ENCODE peak calls at places on chromosomes 3 and 15, in nine cellular contexts. C is testis, U is PC-9, V is tibial nerve, X is brain microvascular endothelial cell, F is IMR-90, E is endothelial cell of umbilical vein, J is AG10803, G is psoas muscle. R is an unnamed sample.

GRCh38 chr15:40762919-40763800 is 708 bp upstream of the GCHFR start:
- DNase-seq in C (peak), U (no peak), V (peak), X (no peak), F (peak), E (peak), J (peak), G (peak), R (no peak)

GRCh38 chr3:12875857-12876451 is 34.6 kb upstream of the RPL32 start:
- DNase-seq in C (peak), U (no peak), V (no peak), X (peak), F (no peak), E (peak), J (no peak), G (peak), R (no peak)

GRCh38 chr15:96325579-96326331 is 4.7 kb upstream of the NR2F2 start:
- DNase-seq in C (no peak), U (peak), V (peak), X (peak), F (peak), E (peak), J (no peak), G (no peak), R (peak)

GRCh38 chr15:67542192-67542461 is 376 bp upstream of the MAP2K5 start:
- DNase-seq in C (peak), U (no peak), V (peak), X (no peak), F (no peak), E (no peak), J (no peak), G (no peak), R (no peak)

GRCh38 chr3:11307830-11308432 is 35.7 kb downstream of the ATG7 start:
- DNase-seq in C (no peak), U (no peak), V (peak), X (no peak), F (no peak), E (no peak), J (peak), G (no peak), R (no peak)

GRCh38 chr3:100454684-100455083 is 37.7 kb upstream of the TMEM45A start:
- DNase-seq in C (no peak), U (no peak), V (no peak), X (no peak), F (no peak), E (no peak), J (no peak), G (no peak), R (no peak)

GRCh38 chr3:99373088-99373875 is 265.1 kb upstream of the COL8A1 start:
- DNase-seq in C (no peak), U (no peak), V (no peak), X (peak), F (no peak), E (no peak), J (peak), G (no peak), R (no peak)

GRCh38 chr15:48897144-48897814 is 19.3 kb downstream of the EID1 start:
- DNase-seq in C (peak), U (no peak), V (peak), X (peak), F (peak), E (no peak), J (peak), G (no peak), R (peak)

GRCh38 chr3:193116871-193117270 is 124.2 kb upstream of the PLAAT1 start:
- DNase-seq in C (no peak), U (no peak), V (no peak), X (no peak), F (no peak), E (no peak), J (no peak), G (no peak), R (no peak)

GRCh38 chr3:197611255-197611654 is 55.5 kb upstream of the BDH1 start:
- DNase-seq in C (no peak), U (no peak), V (no peak), X (no peak), F (no peak), E (no peak), J (no peak), G (no peak), R (no peak)

GRCh38 chr3:134094491-134094890 is 64.8 kb upstream of the SLCO2A1 start:
- DNase-seq in C (no peak), U (no peak), V (no peak), X (no peak), F (peak), E (no peak), J (peak), G (no peak), R (no peak)

GRCh38 chr3:49461443-49462171 is 8.5 kb upstream of the DAG1 start:
- DNase-seq in C (peak), U (peak), V (no peak), X (peak), F (peak), E (no peak), J (no peak), G (no peak), R (peak)

GRCh38 chr15:72487070-72487797 is 13.1 kb downstream of the ARIH1 start:
- DNase-seq in C (no peak), U (no peak), V (no peak), X (no peak), F (peak), E (no peak), J (no peak), G (no peak), R (no peak)

GRCh38 chr15:56524915-56525314 is 60.0 kb upstream of the MNS1 start:
- DNase-seq in C (no peak), U (no peak), V (no peak), X (peak), F (peak), E (no peak), J (peak), G (no peak), R (peak)

GRCh38 chr3:4358273-4358672 is 55.1 kb downstream of the SETMAR start:
- DNase-seq in C (no peak), U (no peak), V (no peak), X (no peak), F (peak), E (no peak), J (no peak), G (no peak), R (no peak)

GRCh38 chr3:172622916-172623700 is 87.8 kb downstream of the NCEH1 start:
- DNase-seq in C (peak), U (peak), V (peak), X (no peak), F (peak), E (peak), J (no peak), G (no peak), R (no peak)

GRCh38 chr3:133384331-133385027 is 15.4 kb upstream of the BFSP2 start:
- DNase-seq in C (peak), U (no peak), V (peak), X (peak), F (peak), E (peak), J (peak), G (peak), R (peak)

GRCh38 chr3:164879201-164879600 is 199.1 kb downstream of the SI start:
- DNase-seq in C (peak), U (no peak), V (no peak), X (no peak), F (no peak), E (no peak), J (no peak), G (no peak), R (no peak)

GRCh38 chr3:62374375-62374876 is 1.1 kb upstream of the FEZF2 start:
- DNase-seq in C (no peak), U (no peak), V (no peak), X (peak), F (peak), E (no peak), J (peak), G (no peak), R (peak)

GRCh38 chr3:194905696-194906095 is 220.0 kb downstream of the FAM43A start:
- DNase-seq in C (no peak), U (peak), V (no peak), X (peak), F (peak), E (no peak), J (peak), G (no peak), R (no peak)

GRCh38 chr15:28783873-28784272 is 64.6 kb downstream of the GOLGA6L7 start:
- DNase-seq in C (no peak), U (no peak), V (no peak), X (no peak), F (no peak), E (no peak), J (no peak), G (no peak), R (no peak)

GRCh38 chr15:96170616-96171270 is 159.8 kb upstream of the NR2F2 start:
- DNase-seq in C (no peak), U (no peak), V (no peak), X (no peak), F (no peak), E (no peak), J (no peak), G (no peak), R (no peak)

GRCh38 chr3:61194892-61195538 is 56.2 kb downstream of the FHIT start:
- DNase-seq in C (no peak), U (no peak), V (no peak), X (no peak), F (no peak), E (no peak), J (no peak), G (no peak), R (no peak)

GRCh38 chr15:68341851-68342336 is 64.3 kb downstream of the FEM1B start:
- DNase-seq in C (no peak), U (no peak), V (peak), X (no peak), F (peak), E (no peak), J (no peak), G (peak), R (no peak)

GRCh38 chr3:60142009-60142408 is 1092.2 kb upstream of the CFAP20DC start:
- DNase-seq in C (no peak), U (no peak), V (no peak), X (no peak), F (no peak), E (no peak), J (no peak), G (no peak), R (no peak)

GRCh38 chr3:195613468-195614069 is 29.8 kb upstream of the APOD start:
- DNase-seq in C (no peak), U (peak), V (peak), X (no peak), F (peak), E (no peak), J (peak), G (no peak), R (peak)

GRCh38 chr3:94331831-94332230 is 269.0 kb downstream of the NSUN3 start:
- DNase-seq in C (no peak), U (no peak), V (no peak), X (no peak), F (no peak), E (no peak), J (no peak), G (no peak), R (no peak)

GRCh38 chr3:63582943-63583500 is 69.5 kb upstream of the SNTN start:
- DNase-seq in C (no peak), U (peak), V (no peak), X (no peak), F (no peak), E (no peak), J (peak), G (no peak), R (no peak)

GRCh38 chr3:124351430-124352142 is 359.7 kb upstream of the ROPN1 start:
- DNase-seq in C (peak), U (no peak), V (peak), X (peak), F (peak), E (peak), J (peak), G (no peak), R (peak)

GRCh38 chr15:89728254-89728653 is 22.8 kb downstream of the MESP1 start:
- DNase-seq in C (no peak), U (no peak), V (no peak), X (no peak), F (no peak), E (no peak), J (peak), G (no peak), R (peak)

GRCh38 chr3:191094057-191094456 is 105.0 kb upstream of the OSTN start:
- DNase-seq in C (no peak), U (peak), V (no peak), X (peak), F (peak), E (no peak), J (peak), G (no peak), R (peak)

GRCh38 chr3:11154036-11154952 is at the start of gene HRH1:
- DNase-seq in C (no peak), U (no peak), V (no peak), X (no peak), F (no peak), E (peak), J (no peak), G (peak), R (peak)

GRCh38 chr15:36996538-36997181 is 103.7 kb downstream of the MEIS2 start:
- DNase-seq in C (no peak), U (no peak), V (no peak), X (no peak), F (no peak), E (no peak), J (no peak), G (no peak), R (no peak)

GRCh38 chr3:105800320-105800719 is 68.5 kb downstream of the CBLB start:
- DNase-seq in C (no peak), U (no peak), V (no peak), X (no peak), F (no peak), E (no peak), J (no peak), G (no peak), R (no peak)

GRCh38 chr3:52238761-52239701 is at the start of gene TWF2:
- DNase-seq in C (peak), U (no peak), V (peak), X (peak), F (peak), E (peak), J (peak), G (peak), R (peak)
- TF ChIP-seq CTCF in C (peak), U (no peak), V (peak), X (peak), F (peak), E (peak), J (peak), G (peak), R (peak)

GRCh38 chr15:74786659-74787165 is 4.8 kb downstream of the CSK start:
- DNase-seq in C (no peak), U (no peak), V (no peak), X (no peak), F (no peak), E (no peak), J (no peak), G (no peak), R (no peak)
- H3K4me3 ChIP-seq in C (no peak), U (no peak), V (no peak), X (no peak), F (no peak), E (no peak), J (no peak), G (peak), R (no peak)

GRCh38 chr3:52494446-52494845 is 692 bp upstream of the STAB1 start:
- DNase-seq in C (no peak), U (no peak), V (no peak), X (no peak), F (no peak), E (no peak), J (no peak), G (no peak), R (no peak)
- TF ChIP-seq CTCF in C (no peak), U (no peak), V (no peak), X (no peak), F (no peak), E (no peak), J (no peak), G (no peak), R (no peak)

DNA sequence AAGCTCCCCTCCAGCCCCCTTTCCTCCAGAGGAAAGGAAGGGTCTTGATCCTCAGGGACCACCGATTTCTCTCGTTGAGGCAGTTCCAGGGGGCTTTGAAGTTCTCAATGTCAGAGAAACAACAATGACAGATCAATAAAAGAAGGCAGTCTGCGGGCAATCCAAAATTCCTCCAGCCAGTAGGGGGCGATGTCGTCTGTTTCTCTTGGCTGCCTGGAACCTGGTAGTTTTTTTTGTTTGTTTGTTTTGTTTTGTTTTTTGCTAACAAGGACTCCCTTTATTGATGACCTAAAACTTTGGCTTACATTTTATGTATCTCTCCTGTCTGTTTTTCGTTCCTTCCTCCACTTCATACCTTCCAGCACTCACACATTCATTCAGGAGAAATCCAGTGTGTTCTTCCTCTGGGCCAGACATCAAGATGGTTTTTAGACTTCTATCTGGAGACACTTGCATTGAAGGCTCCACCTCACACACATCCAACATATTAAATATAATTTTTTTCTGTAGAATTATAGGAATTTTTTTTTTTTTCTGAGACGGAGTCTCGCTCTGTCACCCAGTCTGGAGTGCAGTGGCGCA is 276.6 kb downstream of the RPLP1 start:
- DNase-seq in C (peak), U (no peak), V (peak), X (peak), F (peak), E (peak), J (peak), G (no peak), R (no peak)
- H3K4me3 ChIP-seq in C (peak), U (no peak), V (no peak), X (no peak), F (no peak), E (no peak), J (no peak), G (no peak), R (no peak)

DNA sequence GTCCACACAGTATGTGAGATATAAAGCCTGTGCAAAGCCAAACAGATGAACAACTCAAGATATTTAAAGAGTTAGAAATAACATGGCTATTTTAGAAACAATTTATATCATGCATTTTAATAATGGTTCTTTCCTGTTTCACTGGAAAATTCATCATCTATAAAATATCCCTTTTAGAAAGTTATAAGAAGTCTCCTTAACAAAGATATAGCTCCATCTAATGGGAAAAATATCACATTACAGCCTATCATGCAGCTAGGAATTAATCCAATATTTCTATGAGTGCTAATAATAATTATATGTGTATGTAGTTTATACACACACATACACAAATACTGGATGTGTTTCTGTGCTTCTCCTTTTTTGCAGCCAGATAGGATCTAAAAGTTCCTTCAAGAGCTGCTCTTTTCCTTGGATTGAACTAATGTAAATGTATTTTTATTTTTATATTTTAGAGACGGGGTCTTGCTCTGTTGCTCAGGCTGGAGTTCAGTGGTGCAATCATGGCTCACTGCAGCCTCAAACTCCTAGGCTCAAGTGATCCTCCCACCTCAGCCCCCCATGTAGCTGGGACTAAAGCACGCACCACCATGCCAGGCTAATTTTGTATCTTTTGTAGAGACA is 21.6 kb downstream of the RPL22L1 start:
- DNase-seq in C (no peak), U (no peak), V (no peak), X (no peak), F (peak), E (peak), J (peak), G (no peak), R (no peak)
- TF ChIP-seq CTCF in C (no peak), U (peak), V (peak), X (no peak), F (peak), E (peak), J (peak), G (peak), R (peak)

GRCh38 chr3:42019953-42020260 is 58.0 kb upstream of the ULK4 start:
- DNase-seq in C (no peak), U (no peak), V (no peak), X (no peak), F (no peak), E (no peak), J (no peak), G (no peak), R (no peak)

GRCh38 chr3:42023380-42023779 is 61.5 kb upstream of the ULK4 start:
- DNase-seq in C (no peak), U (no peak), V (no peak), X (no peak), F (no peak), E (no peak), J (no peak), G (no peak), R (no peak)

GRCh38 chr3:42022355-42022754 is 60.5 kb upstream of the ULK4 start:
- DNase-seq in C (no peak), U (no peak), V (no peak), X (no peak), F (no peak), E (no peak), J (no peak), G (peak), R (no peak)

GRCh38 chr3:42019144-42019952 is 57.4 kb upstream of the ULK4 start:
- DNase-seq in C (peak), U (no peak), V (no peak), X (no peak), F (no peak), E (peak), J (no peak), G (no peak), R (no peak)

DNA sequence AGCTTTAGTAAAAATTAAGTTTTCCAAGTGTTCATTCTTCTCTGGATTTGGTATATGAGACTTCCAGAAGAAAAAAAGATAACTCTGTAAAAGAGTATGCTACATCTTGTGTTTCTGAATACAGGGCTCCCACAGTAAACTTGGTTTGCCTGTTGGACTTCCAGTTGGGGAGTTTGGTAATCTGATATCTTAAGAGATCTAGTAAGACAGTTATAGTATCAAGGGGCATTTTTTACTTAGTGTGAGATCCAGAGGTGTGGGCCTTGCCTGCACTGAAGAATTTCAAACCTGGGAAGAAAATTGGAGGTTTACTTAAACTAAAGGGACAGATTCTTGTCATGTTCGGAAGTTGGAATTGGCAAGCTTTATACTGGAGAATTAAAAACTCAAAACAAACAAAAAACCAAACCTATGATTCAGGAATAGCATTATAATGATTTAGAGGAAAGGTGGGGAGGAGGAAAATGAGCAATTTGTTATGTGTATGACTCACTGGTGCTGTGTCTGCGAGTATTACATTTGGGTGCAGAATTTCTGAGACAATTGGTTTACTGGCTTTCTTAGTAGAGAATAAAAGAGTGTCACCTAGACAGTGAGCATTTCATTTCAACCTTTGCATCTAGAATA is 58.9 kb upstream of the ULK4 start:
- DNase-seq in C (no peak), U (peak), V (no peak), X (peak), F (peak), E (peak), J (peak), G (no peak), R (no peak)
- H3K4me3 ChIP-seq in C (no peak), U (peak), V (no peak), X (no peak), F (no peak), E (no peak), J (no peak), G (no peak), R (no peak)

GRCh38 chr3:143952569-143953069 is 19.0 kb upstream of the DIPK2A start:
- DNase-seq in C (no peak), U (no peak), V (no peak), X (no peak), F (no peak), E (no peak), J (no peak), G (no peak), R (no peak)
- TF ChIP-seq CTCF in C (no peak), U (no peak), V (no peak), X (no peak), F (no peak), E (no peak), J (no peak), G (no peak), R (peak)

R was measured in foreskin fibroblast.